ENCODE peak calls at places on chromosomes 12 and 14, in nine cellular contexts. O is T-helper 1 cell; Z is GM13976; P is amniotic stem cell; C is small intestine; X is activated naive CD4-positive, alpha-beta T cell treated with anti-CD3 and anti-CD28 coated beads for 36 hours; N is bronchial epithelial cell; H is nucleus accumbens; U is sciatic nerve. D is an unnamed sample.
A peak's percentile ranks its signal among the peaks of the same experiment; 100 is the strongest.

GRCh38 chr14:34930591-34931069 is 52.2 kb upstream of the SRP54 start:
- DNase-seq in O (peak; percentile 79), Z (peak; percentile 48), P (no peak), C (peak; percentile 25), X (peak; percentile 65), N (no peak), H (no peak), U (no peak), D (no peak)

GRCh38 chr14:104735830-104736642 is 12.0 kb downstream of the ADSS1 start:
- DNase-seq in O (no peak), Z (no peak), P (no peak), C (no peak), X (no peak), N (peak; percentile 67), H (peak; percentile 80), U (peak; percentile 84), D (no peak)

GRCh38 chr12:44436756-44437155 is 439.4 kb downstream of the NELL2 start:
- DNase-seq in O (no peak), Z (no peak), P (no peak), C (no peak), X (no peak), N (no peak), H (no peak), U (no peak), D (no peak)

GRCh38 chr14:66088661-66089060 is 397.5 kb upstream of the CCDC196 start:
- DNase-seq in O (no peak), Z (no peak), P (no peak), C (no peak), X (no peak), N (no peak), H (no peak), U (no peak), D (no peak)

GRCh38 chr14:56189306-56189705 is 71.1 kb downstream of the PELI2 start:
- DNase-seq in O (no peak), Z (no peak), P (no peak), C (peak; percentile 58), X (no peak), N (peak; percentile 99), H (no peak), U (no peak), D (no peak)

GRCh38 chr12:29816869-29817730 is 33.4 kb upstream of the TMTC1 start:
- DNase-seq in O (no peak), Z (no peak), P (no peak), C (no peak), X (no peak), N (no peak), H (no peak), U (no peak), D (no peak)

GRCh38 chr14:33026850-33027420 is 88.3 kb downstream of the NPAS3 start:
- DNase-seq in O (no peak), Z (no peak), P (peak; percentile 4), C (no peak), X (no peak), N (no peak), H (peak; percentile 74), U (peak; percentile 81), D (no peak)

GRCh38 chr14:81091139-81091538 is 129.6 kb downstream of the GTF2A1 start:
- DNase-seq in O (no peak), Z (no peak), P (no peak), C (no peak), X (no peak), N (no peak), H (no peak), U (no peak), D (no peak)

GRCh38 chr14:29757711-29758233 is 169.9 kb downstream of the PRKD1 start:
- DNase-seq in O (no peak), Z (no peak), P (no peak), C (no peak), X (no peak), N (no peak), H (no peak), U (no peak), D (no peak)

GRCh38 chr14:75714993-75715392 is 53.9 kb downstream of the TTLL5 start:
- DNase-seq in O (no peak), Z (no peak), P (no peak), C (no peak), X (no peak), N (no peak), H (no peak), U (no peak), D (no peak)

GRCh38 chr12:123983822-123984485 is 10.9 kb downstream of the ZNF664 start:
- DNase-seq in O (peak; percentile 57), Z (peak; percentile 39), P (peak; percentile 57), C (peak; percentile 82), X (peak; percentile 63), N (peak; percentile 60), H (peak; percentile 68), U (no peak), D (peak; percentile 46)

GRCh38 chr14:61260939-61261776 is 20.0 kb downstream of the TMEM30B start:
- DNase-seq in O (no peak), Z (no peak), P (peak; percentile 35), C (no peak), X (no peak), N (peak; percentile 73), H (no peak), U (no peak), D (peak; percentile 58)

GRCh38 chr12:66708704-66709443 is 30.0 kb upstream of the GRIP1 start:
- DNase-seq in O (peak; percentile 5), Z (no peak), P (no peak), C (no peak), X (no peak), N (peak; percentile 35), H (no peak), U (no peak), D (no peak)

GRCh38 chr12:52321433-52321832 is 235 bp upstream of the KRT83 start:
- DNase-seq in O (no peak), Z (no peak), P (no peak), C (no peak), X (no peak), N (no peak), H (peak; percentile 59), U (no peak), D (no peak)

GRCh38 chr12:2539938-2540337 is 254.8 kb upstream of the FKBP4 start:
- DNase-seq in O (no peak), Z (no peak), P (no peak), C (no peak), X (no peak), N (no peak), H (no peak), U (no peak), D (no peak)

GRCh38 chr14:23562822-23563472 is 4.6 kb downstream of the AP1G2 start:
- DNase-seq in O (peak; percentile 34), Z (peak; percentile 71), P (no peak), C (peak; percentile 39), X (peak; percentile 67), N (peak; percentile 36), H (peak; percentile 76), U (no peak), D (peak; percentile 62)

GRCh38 chr14:38387821-38388220 is 131.9 kb upstream of the CLEC14A start:
- DNase-seq in O (no peak), Z (no peak), P (no peak), C (no peak), X (no peak), N (no peak), H (no peak), U (no peak), D (no peak)

D was measured in Calu3.